ENCODE peak calls at places on chromosomes 16 and 17, in four cellular contexts. I is K562, N is H1, R is GM12878. M is an unnamed sample.

GRCh38 chr16:56643080-56643778 is 4.8 kb downstream of the MT1A start:
- DNase-seq in N (peak; percentile 67), R (no peak), I (peak; percentile 82), M (no peak)

GRCh38 chr17:38333635-38334295 is 10.0 kb downstream of the GPR179 start:
- DNase-seq in N (peak; percentile 100), I (peak; percentile 84), R (no peak), M (peak; percentile 78)

GRCh38 chr16:55021595-55022475 is 91.2 kb downstream of the IRX5 start:
- DNase-seq in N (peak; percentile 63), R (no peak), I (peak; percentile 66), M (no peak)

GRCh38 chr16:35506018-35506897 is 2046.8 kb downstream of the TP53TG3F start:
- DNase-seq in N (no peak), R (no peak), I (peak; percentile 80), M (peak; percentile 96)

GRCh38 chr17:65594585-65594940 is 33.1 kb upstream of the AXIN2 start:
- DNase-seq in R (no peak), N (no peak), I (no peak), M (no peak)

GRCh38 chr17:75970011-75970523 is 8.9 kb downstream of the ACOX1 start:
- DNase-seq in I (peak; percentile 93), N (no peak), R (no peak), M (peak; percentile 53)

GRCh38 chr16:14496786-14497185 is 133.3 kb downstream of the PARN start:
- DNase-seq in I (no peak), R (no peak), N (no peak), M (no peak)

GRCh38 chr16:31474173-31474714 is 2.3 kb downstream of the TGFB1I1 start:
- DNase-seq in I (peak; percentile 44), N (no peak), R (no peak), M (no peak)

GRCh38 chr16:29316673-29317237 is 89.8 kb downstream of the NPIPB11 start:
- DNase-seq in N (no peak), I (no peak), R (no peak), M (no peak)

GRCh38 chr16:70661918-70662641 is 15.7 kb downstream of the IL34 start:
- DNase-seq in I (no peak), N (no peak), R (no peak), M (peak; percentile 45)

GRCh38 chr16:89159174-89159849 is 12.2 kb upstream of the CDH15 start:
- DNase-seq in I (no peak), N (no peak), R (no peak), M (no peak)

GRCh38 chr17:77831497-77832179 is 126.9 kb upstream of the TNRC6C start:
- DNase-seq in N (no peak), R (no peak), I (no peak), M (peak; percentile 75)

GRCh38 chr16:53913082-53913870 is 209.3 kb downstream of the FTO start:
- DNase-seq in I (no peak), N (no peak), R (no peak), M (no peak)

GRCh38 chr17:47720196-47720595 is 12.8 kb upstream of the TBX21 start:
- DNase-seq in I (no peak), R (no peak), N (no peak), M (no peak)

GRCh38 chr17:51322390-51323029 is 62.2 kb downstream of the UTP18 start:
- DNase-seq in I (peak; percentile 27), R (no peak), N (no peak), M (peak; percentile 52)

GRCh38 chr17:82050152-82050760 is 1.4 kb downstream of the RFNG start:
- DNase-seq in R (no peak), I (no peak), N (no peak), M (no peak)

GRCh38 chr16:15435216-15435864 is 952 bp downstream of the BMERB1 start:
- DNase-seq in N (peak; percentile 53), I (no peak), R (no peak), M (peak; percentile 47)

GRCh38 chr16:50584033-50584722 is 36.0 kb downstream of the NKD1 start:
- DNase-seq in N (no peak), R (no peak), I (peak; percentile 19), M (no peak)

GRCh38 chr17:17056167-17056562 is 13.9 kb downstream of the MPRIP start:
- DNase-seq in N (no peak), R (no peak), I (no peak), M (no peak)

GRCh38 chr17:48262982-48263586 is 155.5 kb downstream of the SNX11 start:
- DNase-seq in N (no peak), I (peak; percentile 25), R (no peak), M (no peak)

GRCh38 chr17:50719924-50720805 is 762 bp downstream of the LUC7L3 start:
- DNase-seq in I (no peak), R (no peak), N (no peak), M (no peak)

GRCh38 chr16:27920391-27920891 is 143.1 kb downstream of the GSG1L start:
- DNase-seq in N (peak; percentile 62), I (no peak), R (no peak), M (peak; percentile 80)

GRCh38 chr17:73939808-73940207 is 263.7 kb upstream of the RPL38 start:
- DNase-seq in N (no peak), R (no peak), I (no peak), M (no peak)

GRCh38 chr16:15502041-15502725 is 67.8 kb downstream of the BMERB1 start:
- DNase-seq in R (no peak), I (peak; percentile 45), N (no peak), M (no peak)

GRCh38 chr16:78817442-78817829 is 718.0 kb downstream of the WWOX start:
- DNase-seq in N (no peak), I (no peak), R (no peak), M (no peak)

GRCh38 chr17:82687871-82688270 is 10.6 kb downstream of the RAB40B start:
- DNase-seq in I (no peak), N (no peak), R (no peak), M (no peak)

GRCh38 chr17:55606431-55606830 is 95.2 kb upstream of the SMIM36 start:
- DNase-seq in N (no peak), I (no peak), R (no peak), M (no peak)

GRCh38 chr17:55607736-55608341 is 96.6 kb upstream of the SMIM36 start:
- DNase-seq in I (no peak), R (no peak), N (no peak), M (no peak)

GRCh38 chr17:55598495-55598894 is 87.2 kb upstream of the SMIM36 start:
- DNase-seq in R (no peak), I (no peak), N (no peak), M (no peak)

GRCh38 chr17:55605705-55606104 is 94.5 kb upstream of the SMIM36 start:
- DNase-seq in I (no peak), N (no peak), R (no peak), M (no peak)

GRCh38 chr17:55601874-55602364 is 90.7 kb upstream of the SMIM36 start:
- DNase-seq in R (no peak), N (peak; percentile 58), I (peak; percentile 16), M (peak; percentile 52)
- H3K9ac ChIP-seq in R (no peak overlapping the region), N (no peak overlapping the region), I (no peak overlapping the region), M (no peak overlapping the region)

DNA sequence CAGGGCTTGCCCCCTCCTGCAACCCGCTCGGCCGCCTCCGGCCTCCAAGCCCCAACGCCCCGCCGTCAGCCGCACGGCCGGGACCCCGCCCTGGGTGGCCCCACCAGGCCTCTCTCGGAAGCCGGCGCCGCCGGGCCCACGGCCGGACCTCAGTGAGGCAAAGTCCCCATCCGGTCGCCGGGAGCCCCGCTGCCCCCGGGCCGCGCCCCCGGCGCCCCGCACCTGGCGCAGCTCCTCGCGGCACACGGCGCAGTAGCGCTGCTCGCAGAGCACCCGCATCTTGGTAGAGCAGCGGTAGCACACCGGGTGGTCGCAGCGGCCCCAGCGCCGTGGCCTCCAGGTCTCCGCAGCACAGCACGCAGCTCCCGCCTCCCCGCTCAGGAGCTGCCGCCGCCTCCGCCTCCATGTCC is 314 bp downstream of the ZNF598 start:
- DNase-seq in R (no peak), N (no peak), I (peak; percentile 76), M (peak; percentile 70)
- H3K79me2 ChIP-seq in R (peaks cover 60% of the 10 kb centered on the region), N (peaks cover 43% of the 10 kb centered on the region), I (peaks cover 65% of the 10 kb centered on the region), M (peaks cover 62% of the 10 kb centered on the region)

GRCh38 chr17:80190716-80191115 is 20.9 kb downstream of the CARD14 start:
- DNase-seq in N (no peak), I (no peak), R (no peak), M (no peak)

GRCh38 chr17:80192268-80192667 is 22.4 kb downstream of the CARD14 start:
- DNase-seq in I (no peak), R (no peak), N (no peak), M (no peak)

GRCh38 chr17:80191192-80191591 is 21.4 kb downstream of the CARD14 start:
- DNase-seq in R (no peak), N (peak; percentile 58), I (no peak), M (no peak)

GRCh38 chr17:80189611-80190010 is 19.8 kb downstream of the CARD14 start:
- DNase-seq in I (no peak), R (no peak), N (no peak), M (no peak)

DNA sequence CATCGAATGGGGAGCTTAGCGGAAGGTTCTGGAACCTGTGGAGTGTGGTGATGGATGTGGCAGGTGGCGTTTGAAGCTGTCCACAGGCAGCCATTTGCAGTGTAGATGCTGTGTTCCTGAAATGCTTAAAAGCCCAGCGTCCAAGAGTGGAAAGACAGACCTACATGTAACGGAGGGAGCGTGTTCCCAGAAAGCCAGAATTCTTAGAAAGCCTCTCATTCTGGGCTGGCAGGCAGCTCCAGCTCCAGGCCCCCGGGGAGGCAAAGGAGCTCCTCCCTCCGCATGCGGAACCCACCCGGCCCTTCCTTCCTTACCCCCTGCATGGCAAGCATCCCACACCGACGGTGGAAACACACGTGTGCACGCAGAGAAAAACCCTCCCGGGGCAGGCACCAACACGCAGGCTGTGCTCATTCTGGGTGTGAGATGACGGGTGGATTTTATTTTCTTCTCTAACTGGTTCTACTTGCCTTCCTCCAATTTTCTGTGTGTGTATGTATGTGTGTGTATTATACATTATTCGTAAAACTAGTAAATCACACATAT is 22.0 kb downstream of the CARD14 start:
- DNase-seq in N (no peak), R (no peak), I (no peak), M (no peak)
- TF ChIP-seq NRF1 in N (no peak), R (no peak), I (no peak), M (no peak)

GRCh38 chr17:19242323-19242722 is 5.2 kb downstream of the EPN2 start:
- DNase-seq in I (no peak), N (no peak), R (no peak), M (no peak)

GRCh38 chr17:19239544-19239943 is 2.4 kb downstream of the EPN2 start:
- DNase-seq in R (no peak), I (no peak), N (no peak), M (no peak)

GRCh38 chr17:19237389-19238166 is 412 bp downstream of the EPN2 start:
- DNase-seq in N (peak; percentile 84), R (no peak), I (peak; percentile 64), M (peak; percentile 78)

GRCh38 chr17:19242926-19243325 is 5.8 kb downstream of the EPN2 start:
- DNase-seq in N (no peak), I (no peak), R (no peak), M (no peak)

DNA sequence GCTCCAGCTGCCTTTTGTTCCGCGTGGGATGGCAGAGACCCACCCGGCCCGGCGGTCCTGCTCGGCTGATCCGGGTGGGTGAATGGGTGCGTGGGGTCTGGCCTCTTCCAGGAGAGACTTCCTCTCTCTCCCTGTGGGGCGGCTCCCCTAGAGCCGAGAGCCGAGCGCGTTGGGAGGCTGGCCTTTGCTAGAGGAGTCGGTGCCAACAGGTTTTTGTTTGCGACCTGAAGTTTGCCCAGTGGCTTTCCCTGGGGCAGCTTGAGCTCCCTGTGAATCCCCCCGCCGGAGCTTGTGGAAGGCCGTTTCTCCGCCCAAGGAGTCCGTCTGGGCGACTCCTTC is 970 bp downstream of the EPN2 start:
- DNase-seq in I (no peak), N (peak; percentile 60), R (no peak), M (peak; percentile 64)
- H3K9ac ChIP-seq in I (peak overlapping the region; percentile 81), N (peak overlapping the region; percentile 79), R (peak overlapping the region; percentile 74), M (peak overlapping the region; percentile 80)

GRCh38 chr17:72474243-72474642 is 353.4 kb downstream of the SOX9 start:
- DNase-seq in N (no peak), R (no peak), I (no peak), M (no peak)
- H3K79me2 ChIP-seq in N (no peaks in the 10 kb centered on the region), R (no peaks in the 10 kb centered on the region), I (no peaks in the 10 kb centered on the region), M (peaks cover 6% of the 10 kb centered on the region)

GRCh38 chr17:29216181-29216580 is 30.5 kb upstream of the CRYBA1 start:
- DNase-seq in N (no peak), R (no peak), I (no peak), M (no peak)
- TF ChIP-seq NRF1 in N (no peak), R (no peak), I (no peak), M (no peak)

M was measured in SK-N-SH.